ENCODE peak calls at places on chromosome 13, in ten cellular contexts. N, I, C, P, S, G, T, J, D and K are unnamed samples.

GRCh38 chr13:94674609-94675348 is 37.6 kb downstream of the SOX21 start:
- DNase-seq in S (peak; percentile 39), G (peak; percentile 49), N (no peak), P (no peak), I (peak; percentile 35), D (peak; percentile 61), T (peak; percentile 11), J (peak; percentile 66), C (peak; percentile 69), K (no peak)

GRCh38 chr13:36432106-36432544 is at the start of gene CCNA1:
- DNase-seq in G (peak; percentile 44), T (no peak), P (peak; percentile 37), N (no peak), D (peak; percentile 74), J (peak; percentile 10), S (no peak), C (peak; percentile 80), I (no peak), K (no peak)

GRCh38 chr13:21909331-21909730 is 238.5 kb downstream of the FGF9 start:
- DNase-seq in N (no peak), C (no peak), G (no peak), D (no peak), I (no peak), P (no peak), S (no peak), J (no peak), T (no peak), K (no peak)

GRCh38 chr13:73657821-73658540 is 476.2 kb downstream of the KLF12 start:
- DNase-seq in J (no peak), S (no peak), N (no peak), G (no peak), C (peak; percentile 17), P (peak; percentile 33), T (no peak), I (peak; percentile 35), D (no peak), K (peak; percentile 70)

GRCh38 chr13:106405731-106406130 is 129.7 kb downstream of the EFNB2 start:
- DNase-seq in C (no peak), S (no peak), N (no peak), P (no peak), D (no peak), G (no peak), J (no peak), T (no peak), I (no peak), K (no peak)

GRCh38 chr13:26344980-26345379 is 91.1 kb downstream of the CDK8 start:
- DNase-seq in S (no peak), T (no peak), P (no peak), C (no peak), J (no peak), G (no peak), N (no peak), D (no peak), I (no peak), K (no peak)

GRCh38 chr13:109874921-109875454 is 88.6 kb upstream of the IRS2 start:
- DNase-seq in I (peak; percentile 76), N (peak; percentile 34), T (no peak), S (no peak), D (no peak), P (no peak), G (no peak), C (peak; percentile 22), J (no peak), K (no peak)

GRCh38 chr13:50171585-50172282 is 156.5 kb downstream of the KCNRG start:
- DNase-seq in T (no peak), S (no peak), I (peak; percentile 58), N (no peak), C (no peak), J (no peak), P (no peak), D (no peak), G (no peak), K (no peak)

GRCh38 chr13:31073859-31074718 is 87.6 kb downstream of the HSPH1 start:
- DNase-seq in C (peak; percentile 34), J (no peak), P (no peak), D (no peak), S (peak; percentile 10), T (no peak), I (peak; percentile 34), G (no peak), N (no peak), K (no peak)

GRCh38 chr13:106088094-106088493 is 447.4 kb downstream of the EFNB2 start:
- DNase-seq in N (no peak), J (no peak), D (no peak), S (no peak), G (peak; percentile 78), I (no peak), T (no peak), P (no peak), C (no peak), K (no peak)

GRCh38 chr13:20702530-20702929 is 969 bp upstream of the IL17D start:
- DNase-seq in I (no peak), S (no peak), C (no peak), D (no peak), T (no peak), J (no peak), P (no peak), G (no peak), N (no peak), K (no peak)

GRCh38 chr13:81987159-81987558 is 1646.2 kb upstream of the SPRY2 start:
- DNase-seq in S (no peak), D (peak; percentile 5), P (no peak), J (no peak), G (peak; percentile 4), N (no peak), T (no peak), I (no peak), C (peak; percentile 23), K (no peak)

GRCh38 chr13:74158606-74159352 is 24.6 kb upstream of the KLF12 start:
- DNase-seq in J (no peak), D (no peak), C (no peak), N (no peak), I (no peak), S (no peak), T (no peak), G (no peak), P (no peak), K (no peak)

GRCh38 chr13:50594276-50594970 is 249.1 kb downstream of the DLEU7 start:
- DNase-seq in T (no peak), P (no peak), J (no peak), N (no peak), G (no peak), S (no peak), I (no peak), C (no peak), D (no peak), K (no peak)

GRCh38 chr13:64538711-64539110 is 2691.4 kb downstream of the PCDH9 start:
- DNase-seq in D (no peak), G (no peak), P (no peak), T (no peak), S (no peak), C (no peak), N (no peak), J (no peak), I (no peak), K (no peak)

GRCh38 chr13:32537580-32538233 is 888 bp downstream of the N4BP2L2 start:
- DNase-seq in N (no peak), J (peak; percentile 8), I (peak; percentile 24), P (no peak), G (peak; percentile 8), D (no peak), C (no peak), S (peak; percentile 10), T (no peak), K (no peak)

GRCh38 chr13:42039457-42039945 is 8.9 kb upstream of the DGKH start:
- DNase-seq in T (no peak), J (peak; percentile 49), I (no peak), S (no peak), P (no peak), D (no peak), G (no peak), N (no peak), C (peak; percentile 50), K (no peak)